ENCODE peak calls at places on chromosomes 2 and 18, in five cellular contexts. S is esophagus squamous epithelium; P is stimulated activated CD4-positive, alpha-beta T cell treated with anti-CD3 and anti-CD28 coated beads, Interleukin-1b, Interleukin-23, amount 100 ng/mL, for 24 hours; J is naive thymus-derived CD4-positive, alpha-beta T cell; O is progenitor cell of endocrine pancreas. T is an unnamed sample.

GRCh38 chr18:71808576-71808975 is 735.6 kb downstream of the CBLN2 start:
- DNase-seq in S (no peak), J (no peak), P (no peak), O (no peak), T (no peak)

GRCh38 chr2:239085201-239085992 is 237.5 kb downstream of the TWIST2 start:
- DNase-seq in P (no peak), S (no peak), J (no peak), O (no peak), T (peak; percentile 50)

GRCh38 chr2:206836722-206837121 is 71.3 kb downstream of the FASTKD2 start:
- DNase-seq in S (no peak), J (no peak), O (no peak), P (no peak), T (no peak)

GRCh38 chr2:21657475-21657874 is 533.7 kb downstream of the TDRD15 start:
- DNase-seq in O (no peak), P (no peak), J (no peak), S (no peak), T (no peak)

GRCh38 chr18:66607632-66608031 is 3.7 kb upstream of the CDH19 start:
- DNase-seq in O (no peak), J (no peak), S (no peak), P (no peak), T (no peak)

GRCh38 chr2:11127791-11128190 is 27.5 kb upstream of the SLC66A3 start:
- DNase-seq in O (no peak), P (no peak), J (no peak), S (no peak), T (no peak)

GRCh38 chr2:196206804-196207203 is 35.4 kb upstream of the STK17B start:
- DNase-seq in O (no peak), S (no peak), J (no peak), P (no peak), T (no peak)

GRCh38 chr2:43007901-43008300 is 215.5 kb upstream of the HAAO start:
- DNase-seq in J (no peak), P (no peak), S (no peak), O (no peak), T (no peak)

GRCh38 chr2:60528366-60528765 is 25.1 kb downstream of the BCL11A start:
- DNase-seq in P (no peak), O (no peak), J (no peak), S (no peak), T (no peak)

GRCh38 chr2:49044265-49044664 is 110.0 kb downstream of the FSHR start:
- DNase-seq in O (no peak), S (no peak), J (no peak), P (no peak), T (no peak)

GRCh38 chr2:37215255-37215654 is 16.1 kb downstream of the CEBPZ start:
- DNase-seq in S (no peak), O (no peak), J (no peak), P (no peak), T (no peak)

GRCh38 chr2:40332096-40332826 is 119.6 kb downstream of the SLC8A1 start:
- DNase-seq in S (no peak), P (no peak), O (no peak), J (no peak), T (no peak)

GRCh38 chr2:59567115-59567514 is 986.3 kb downstream of the BCL11A start:
- DNase-seq in S (no peak), P (no peak), O (no peak), J (no peak), T (no peak)

GRCh38 chr2:225534697-225535096 is 135.2 kb downstream of the NYAP2 start:
- DNase-seq in O (no peak), S (no peak), P (no peak), J (no peak), T (no peak)

GRCh38 chr18:56333846-56334245 is 304.5 kb downstream of the TXNL1 start:
- DNase-seq in P (no peak), O (no peak), S (no peak), J (no peak), T (no peak)

GRCh38 chr2:215684448-215685217 is 248.8 kb upstream of the FN1 start:
- DNase-seq in J (no peak), S (no peak), O (no peak), P (no peak), T (no peak)

GRCh38 chr18:39604836-39605235 is 2039.2 kb upstream of the CELF4 start:
- DNase-seq in P (no peak), S (no peak), J (no peak), O (no peak), T (no peak)

GRCh38 chr18:68024716-68025115 is 508.2 kb upstream of the DSEL start:
- DNase-seq in O (no peak), P (no peak), J (no peak), S (no peak), T (no peak)

GRCh38 chr2:54635554-54636152 is 87.8 kb upstream of the EML6 start:
- DNase-seq in P (no peak), S (no peak), J (no peak), O (no peak), T (no peak)

GRCh38 chr2:230761704-230762103 is 49.1 kb downstream of the CAB39 start:
- DNase-seq in P (no peak), S (no peak), O (no peak), J (no peak), T (no peak)

GRCh38 chr2:44479127-44479887 is 117.6 kb downstream of the CAMKMT start:
- DNase-seq in S (no peak), P (no peak), O (peak; percentile 15), J (peak; percentile 67), T (peak; percentile 64)

GRCh38 chr2:236744316-236745105 is 174.9 kb downstream of the ACKR3 start:
- DNase-seq in S (no peak), P (no peak), O (no peak), J (no peak), T (no peak)

GRCh38 chr2:109510136-109511028 is 103.4 kb downstream of the SEPTIN10 start:
- DNase-seq in S (peak; percentile 7), J (peak; percentile 83), O (peak; percentile 73), P (peak; percentile 64), T (peak; percentile 84)

GRCh38 chr2:33276868-33277503 is 199.5 kb upstream of the RASGRP3 start:
- DNase-seq in P (no peak), O (no peak), J (no peak), S (no peak), T (no peak)

GRCh38 chr2:54979645-54980044 is 70.6 kb downstream of the RTN4 start:
- DNase-seq in J (no peak), O (no peak), S (no peak), P (no peak), T (no peak)

GRCh38 chr2:202152104-202152771 is 79.2 kb downstream of the KIAA2012 start:
- DNase-seq in J (no peak), O (no peak), P (no peak), S (no peak), T (no peak)